ENCODE peak calls at places on chromosomes 4 and X, in seven cellular contexts. A is choroid plexus epithelial cell; M is fibroblast of mammary gland; T is AG20443; Z is stimulated activated CD8-positive, alpha-beta memory T cell treated with anti-CD3 and anti-CD28 coated beads, Interleukin-4, amount 100 ng/mL, for 4 hours; B is HL-60; P is AG09309. N is an unnamed sample.

GRCh38 chr4:85474818-85475630 is at the start of gene ARHGAP24:
- DNase-seq in A (peak; percentile 99), M (peak; percentile 99), T (peak; percentile 92), Z (no peak), B (peak; percentile 96), P (peak; percentile 92), N (peak; percentile 83)

GRCh38 chr4:189533603-189534002 is 407.1 kb upstream of the FRG1 start:
- DNase-seq in A (peak; percentile 4), M (no peak), T (no peak), Z (no peak), B (no peak), P (no peak), N (no peak)

GRCh38 chrX:134625315-134625718 is 33.0 kb downstream of the PLAC1 start:
- DNase-seq in A (no peak), M (peak; percentile 72), T (peak; percentile 45), Z (no peak), B (no peak), P (no peak), N (no peak)

GRCh38 chrX:65697173-65697572 is 29.7 kb downstream of the MSN start:
- DNase-seq in A (peak; percentile 45), M (peak; percentile 61), T (peak; percentile 50), Z (no peak), B (peak; percentile 69), P (no peak), N (no peak)

GRCh38 chr4:163164591-163164990 is 2.1 kb downstream of the NAF1 start:
- DNase-seq in A (peak; percentile 5), M (peak; percentile 26), T (no peak), Z (no peak), B (peak; percentile 42), P (no peak), N (no peak)

GRCh38 chr4:4339504-4340085 is 47.3 kb upstream of the NSG1 start:
- DNase-seq in A (no peak), M (no peak), T (no peak), Z (no peak), B (no peak), P (no peak), N (no peak)

GRCh38 chrX:96721398-96721797 is 36.8 kb downstream of the DIAPH2 start:
- DNase-seq in A (peak; percentile 15), M (no peak), T (no peak), Z (no peak), B (no peak), P (no peak), N (no peak)

GRCh38 chr4:98662619-98663225 is 4.3 kb upstream of the TSPAN5 start:
- DNase-seq in A (no peak), M (no peak), T (no peak), Z (no peak), B (no peak), P (no peak), N (no peak)

GRCh38 chr4:56658410-56659003 is 22.6 kb downstream of the HOPX start:
- DNase-seq in A (peak; percentile 44), M (peak; percentile 66), T (no peak), Z (no peak), B (no peak), P (peak; percentile 39), N (no peak)

GRCh38 chr4:161376275-161376674 is 787.5 kb downstream of the FSTL5 start:
- DNase-seq in A (peak; percentile 41), M (no peak), T (no peak), Z (no peak), B (no peak), P (no peak), N (no peak)

GRCh38 chr4:9898596-9899345 is 117.3 kb downstream of the DRD5 start:
- DNase-seq in A (peak; percentile 88), M (peak; percentile 13), T (no peak), Z (no peak), B (peak; percentile 39), P (no peak), N (peak; percentile 12)

GRCh38 chrX:13607996-13608365 is 38.6 kb downstream of the EGFL6 start:
- DNase-seq in A (no peak), M (no peak), T (no peak), Z (no peak), B (no peak), P (no peak), N (no peak)

GRCh38 chr4:128221556-128221955 is 66.1 kb downstream of the PGRMC2 start:
- DNase-seq in A (peak; percentile 18), M (no peak), T (no peak), Z (no peak), B (no peak), P (no peak), N (no peak)

GRCh38 chr4:107034982-107035710 is 967 bp downstream of the DKK2 start:
- DNase-seq in A (peak; percentile 46), M (peak; percentile 27), T (peak; percentile 62), Z (peak; percentile 5), B (peak; percentile 1), P (no peak), N (peak; percentile 31)

GRCh38 chr4:139890810-139891209 is 225.2 kb downstream of the MGST2 start:
- DNase-seq in A (peak; percentile 62), M (peak; percentile 86), T (peak; percentile 29), Z (no peak), B (peak; percentile 26), P (peak; percentile 52), N (no peak)